ENCODE peak calls at places on chromosomes 5 and 9, in nine cellular contexts. N is neuronal stem cell, R is stomach, H is right cardiac atrium, W is kidney, Z is endothelial cell of umbilical vein, L is aorta, E is GM23248, C is uterus. A is an unnamed sample.

GRCh38 chr5:73115399-73116051 is 4.8 kb upstream of the TMEM171 start:
- DNase-seq in R (no peak), W (no peak), E (peak; percentile 92), L (no peak), N (no peak), H (no peak), Z (no peak), C (no peak), A (no peak)

GRCh38 chr5:66209350-66209749 is 65.2 kb downstream of the SREK1 start:
- DNase-seq in E (peak; percentile 34), Z (no peak), L (no peak), H (no peak), W (no peak), N (no peak), C (no peak), R (no peak), A (no peak)

GRCh38 chr5:90285581-90285980 is 124.0 kb downstream of the CETN3 start:
- DNase-seq in W (no peak), N (no peak), H (no peak), C (no peak), E (no peak), L (no peak), R (no peak), Z (no peak), A (no peak)

GRCh38 chr9:93582115-93582514 is 5.7 kb downstream of the PHF2 start:
- DNase-seq in C (no peak), N (no peak), Z (no peak), R (peak; percentile 80), W (no peak), L (peak; percentile 11), E (peak; percentile 24), H (no peak), A (peak; percentile 15)

GRCh38 chr5:2761921-2762488 is 10.5 kb upstream of the IRX2 start:
- DNase-seq in R (no peak), C (no peak), E (peak; percentile 15), L (no peak), W (no peak), H (no peak), N (no peak), Z (no peak), A (no peak)

GRCh38 chr9:89542461-89543021 is 44.6 kb upstream of the SEMA4D start:
- DNase-seq in E (no peak), W (no peak), C (no peak), Z (no peak), N (no peak), R (no peak), L (no peak), H (no peak), A (no peak)

GRCh38 chr5:95863383-95863757 is 40.8 kb upstream of the GLRX start:
- DNase-seq in C (peak; percentile 56), W (no peak), N (no peak), Z (no peak), R (no peak), H (no peak), L (peak; percentile 61), E (peak; percentile 80), A (no peak)

GRCh38 chr9:70553718-70554673 is 139.5 kb upstream of the KLF9 start:
- DNase-seq in E (peak; percentile 83), W (no peak), L (peak; percentile 56), R (no peak), N (peak; percentile 17), H (peak; percentile 58), Z (peak; percentile 69), C (peak; percentile 31), A (no peak)

GRCh38 chr5:145827275-145827674 is 7.9 kb downstream of the PRELID2 start:
- DNase-seq in H (no peak), R (no peak), C (no peak), Z (no peak), L (no peak), W (no peak), E (no peak), N (no peak), A (no peak)

GRCh38 chr9:7656648-7657047 is 142.9 kb downstream of the DMAC1 start:
- DNase-seq in C (no peak), E (no peak), L (no peak), R (peak; percentile 26), Z (peak; percentile 93), N (no peak), W (no peak), H (no peak), A (no peak)

GRCh38 chr5:59099995-59100345 is 517.1 kb downstream of the RAB3C start:
- DNase-seq in W (no peak), E (no peak), N (no peak), L (no peak), Z (no peak), R (no peak), C (no peak), H (no peak), A (no peak)

GRCh38 chr5:59099270-59099994 is 516.6 kb downstream of the RAB3C start:
- DNase-seq in C (no peak), L (no peak), R (no peak), E (peak; percentile 86), Z (no peak), N (no peak), W (no peak), H (no peak), A (no peak)

GRCh38 chr5:59100875-59101274 is 518.0 kb downstream of the RAB3C start:
- DNase-seq in L (no peak), N (no peak), E (no peak), W (no peak), C (no peak), H (no peak), Z (no peak), R (no peak), A (no peak)

GRCh38 chr5:59097116-59097515 is 514.2 kb downstream of the RAB3C start:
- DNase-seq in W (no peak), L (no peak), H (no peak), R (no peak), Z (no peak), C (no peak), E (peak; percentile 22), N (no peak), A (no peak)

DNA sequence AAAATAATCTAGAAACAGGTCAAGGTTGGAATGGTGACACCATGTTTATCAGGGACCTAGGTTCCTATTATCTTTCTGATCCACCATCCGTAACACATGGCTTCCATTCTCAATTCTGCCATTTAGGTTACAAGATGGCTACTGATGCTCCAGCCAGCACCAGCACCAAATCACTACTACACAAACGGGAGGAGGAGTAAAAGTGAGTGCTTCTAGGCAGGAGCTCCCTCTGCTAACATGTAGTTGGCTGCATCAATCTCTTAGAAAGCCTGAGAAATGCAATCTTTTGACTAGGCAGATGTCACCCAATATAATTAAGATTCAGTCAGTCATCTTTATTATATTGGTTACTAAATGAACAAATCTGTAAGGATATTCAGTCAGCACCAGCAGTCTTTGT is 515.9 kb downstream of the RAB3C start:
- DNase-seq in L (no peak), E (no peak), R (no peak), W (no peak), C (no peak), N (no peak), Z (no peak), H (no peak), A (no peak)
- H3K27ac ChIP-seq in L (no peak overlapping the region), E (peak overlapping the region; percentile 5), R (no peak overlapping the region), W (no peak overlapping the region), C (no peak overlapping the region), N (no peak overlapping the region), Z (no peak overlapping the region), H (no peak overlapping the region), A (no peak overlapping the region)

DNA sequence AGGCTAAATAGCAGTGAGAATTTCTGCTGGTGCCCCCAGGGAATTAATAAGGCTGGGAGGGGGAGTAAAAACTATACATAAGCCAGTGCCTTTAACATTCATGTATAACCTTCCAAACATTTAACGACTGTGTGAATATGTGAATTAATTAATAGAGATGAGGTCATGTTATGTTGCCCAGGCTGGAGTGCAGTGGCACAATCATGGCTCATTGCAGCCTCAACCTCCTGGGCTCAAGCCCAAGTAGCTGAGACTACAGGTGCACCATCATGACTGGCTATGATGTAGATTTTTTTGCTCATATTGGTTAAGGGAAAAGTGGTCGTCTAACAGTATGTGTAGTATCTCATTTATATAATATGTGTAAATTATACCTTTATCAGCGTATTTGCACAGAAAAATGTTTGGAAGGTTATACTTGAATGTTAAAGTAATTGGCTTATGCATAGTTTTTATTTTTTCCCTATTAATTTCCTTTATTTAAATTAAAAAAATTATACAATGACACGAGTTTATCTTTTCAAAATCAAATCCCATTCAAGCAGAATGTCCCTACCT is 64.6 kb downstream of the EHMT1 start:
- DNase-seq in N (no peak), C (no peak), R (no peak), H (no peak), L (no peak), Z (no peak), W (no peak), E (no peak), A (no peak)
- H3K27ac ChIP-seq in N (no peak overlapping the region), C (no peak overlapping the region), R (no peak overlapping the region), H (no peak overlapping the region), L (no peak overlapping the region), Z (no peak overlapping the region), W (no peak overlapping the region), E (no peak overlapping the region), A (no peak overlapping the region)

GRCh38 chr9:121297414-121297813 is 29.5 kb downstream of the GSN start:
- DNase-seq in N (no peak), L (no peak), Z (no peak), E (no peak), C (no peak), W (no peak), H (no peak), R (no peak), A (no peak)

GRCh38 chr9:121298016-121298538 is 30.1 kb downstream of the GSN start:
- DNase-seq in R (no peak), C (no peak), W (no peak), Z (no peak), E (no peak), L (no peak), H (no peak), N (peak; percentile 21), A (no peak)

GRCh38 chr9:121299125-121299466 is 31.1 kb downstream of the GSN start:
- DNase-seq in C (peak; percentile 74), H (peak; percentile 81), L (no peak), W (peak; percentile 74), Z (peak; percentile 17), N (no peak), E (peak; percentile 22), R (no peak), A (no peak)

GRCh38 chr9:121299467-121300282 is 31.7 kb downstream of the GSN start:
- DNase-seq in L (peak; percentile 79), C (peak; percentile 77), H (peak; percentile 97), E (peak; percentile 76), W (peak; percentile 90), N (no peak), Z (peak; percentile 41), R (peak; percentile 57), A (no peak)

DNA sequence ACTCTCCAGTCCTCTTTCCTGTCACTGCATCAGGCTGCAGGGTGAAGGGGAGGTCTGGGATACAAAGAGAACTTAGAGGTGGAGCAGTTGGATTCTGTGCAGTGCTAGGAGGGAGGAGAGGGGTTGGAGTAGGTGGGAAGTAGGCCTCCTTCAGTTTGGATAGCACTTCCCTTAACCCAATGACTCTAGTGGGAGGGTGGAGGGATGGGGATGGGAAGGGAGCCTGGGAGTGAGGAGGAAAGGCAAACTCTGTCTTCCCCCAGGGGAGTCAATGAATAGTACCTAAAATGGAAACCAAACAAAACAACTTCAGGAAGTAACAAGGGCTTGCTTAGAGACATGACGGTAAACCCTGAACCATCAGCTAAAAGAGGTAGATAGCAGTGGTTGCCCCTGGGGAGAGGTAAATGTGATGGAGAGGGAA is 30.7 kb downstream of the GSN start:
- DNase-seq in L (no peak), W (no peak), C (peak; percentile 81), R (no peak), Z (peak; percentile 43), H (peak; percentile 82), E (peak; percentile 31), N (no peak), A (peak; percentile 68)
- H3K27ac ChIP-seq in L (peak overlapping the region; percentile 64), W (peak overlapping the region; percentile 87), C (peak overlapping the region; percentile 95), R (peak overlapping the region; percentile 85), Z (no peak overlapping the region), H (peak overlapping the region; percentile 94), E (no peak overlapping the region), N (peak overlapping the region; percentile 11), A (peak overlapping the region; percentile 75)

GRCh38 chr9:129932303-129933151 is 97.3 kb downstream of the USP20 start:
- DNase-seq in L (no peak), R (no peak), W (no peak), H (no peak), N (no peak), C (no peak), E (peak; percentile 53), Z (peak; percentile 53), A (no peak)
- H3K27ac ChIP-seq in L (peak overlapping the region; percentile 76), R (peak overlapping the region; percentile 55), W (peak overlapping the region; percentile 67), H (no peak overlapping the region), N (no peak overlapping the region), C (peak overlapping the region; percentile 74), E (peak overlapping the region; percentile 65), Z (no peak overlapping the region), A (no peak overlapping the region)

A was measured in ovary.